ENCODE peak calls at places on chromosomes 13 and 19, in nine cellular contexts. H, S, F, E, G, N, O, Z and U are unnamed samples.

GRCh38 chr19:13215572-13216380 is 65.6 kb downstream of the IER2 start:
- DNase-seq in G (no peak), E (no peak), H (no peak), O (no peak), Z (no peak), N (no peak), S (peak), F (no peak), U (no peak)

GRCh38 chr13:98494769-98495168 is 82.1 kb downstream of the STK24 start:
- DNase-seq in N (no peak), Z (no peak), O (no peak), H (no peak), S (no peak), G (no peak), E (no peak), F (no peak), U (no peak)

GRCh38 chr13:47549219-47549752 is 451.8 kb downstream of the SUCLA2 start:
- DNase-seq in N (no peak), O (no peak), G (no peak), H (no peak), E (no peak), S (no peak), F (no peak), Z (no peak), U (no peak)

GRCh38 chr13:47066261-47066660 is 169.4 kb upstream of the HTR2A start:
- DNase-seq in E (no peak), G (no peak), H (no peak), O (no peak), S (no peak), N (no peak), Z (no peak), F (no peak), U (no peak)

GRCh38 chr13:99265162-99265822 is 7.1 kb upstream of the GPR18 start:
- DNase-seq in Z (no peak), N (no peak), O (no peak), E (no peak), G (no peak), H (no peak), S (no peak), F (no peak), U (no peak)

GRCh38 chr19:30590596-30591229 is 218.5 kb downstream of the ZNF536 start:
- DNase-seq in S (no peak), O (no peak), N (no peak), G (no peak), E (no peak), H (no peak), F (no peak), Z (no peak), U (no peak)

GRCh38 chr13:42110410-42111155 is 62.1 kb downstream of the DGKH start:
- DNase-seq in S (peak), F (no peak), H (no peak), N (no peak), O (peak), G (no peak), Z (peak), E (peak), U (no peak)

GRCh38 chr13:98974053-98974452 is 3.8 kb downstream of the DOCK9 start:
- DNase-seq in F (no peak), H (no peak), N (no peak), G (no peak), Z (no peak), E (no peak), S (no peak), O (peak), U (no peak)

GRCh38 chr13:109743706-109744453 is 42.5 kb downstream of the IRS2 start:
- DNase-seq in S (peak), O (no peak), E (no peak), F (no peak), N (no peak), Z (peak), G (no peak), H (no peak), U (no peak)

GRCh38 chr13:59303433-59303832 is 860.3 kb downstream of the DIAPH3 start:
- DNase-seq in H (no peak), S (no peak), F (no peak), E (no peak), O (no peak), G (no peak), N (no peak), Z (no peak), U (no peak)

GRCh38 chr19:33639034-33639681 is 17.4 kb downstream of the CHST8 start:
- DNase-seq in N (no peak), F (no peak), O (no peak), E (no peak), H (no peak), S (no peak), Z (no peak), G (peak), U (no peak)

GRCh38 chr13:45335397-45336024 is 5.5 kb downstream of the TPT1 start:
- DNase-seq in Z (no peak), G (no peak), F (no peak), S (no peak), H (no peak), N (no peak), O (no peak), E (no peak), U (no peak)

GRCh38 chr13:100269837-100270236 is 180.9 kb downstream of the PCCA start:
- DNase-seq in H (peak), F (peak), O (no peak), E (no peak), G (peak), N (peak), S (peak), Z (peak), U (peak)

GRCh38 chr19:8986296-8986695 is 23.9 kb downstream of the MUC16 start:
- DNase-seq in N (no peak), F (no peak), H (no peak), E (no peak), Z (no peak), S (no peak), O (no peak), G (no peak), U (no peak)

GRCh38 chr19:28469544-28469943 is 743.4 kb downstream of the UQCRFS1 start:
- DNase-seq in Z (no peak), E (no peak), G (no peak), N (no peak), O (no peak), S (no peak), H (no peak), F (no peak), U (no peak)

GRCh38 chr19:39299404-39299803 is 3.2 kb downstream of the IFNL1 start:
- DNase-seq in H (no peak), S (no peak), E (no peak), N (no peak), Z (no peak), G (no peak), F (no peak), O (no peak), U (no peak)

GRCh38 chr19:39297931-39298634 is 1.9 kb downstream of the IFNL1 start:
- DNase-seq in E (no peak), Z (no peak), S (no peak), H (no peak), O (no peak), F (no peak), N (peak), G (peak), U (no peak)

GRCh38 chr19:39296055-39296645 is at the start of gene IFNL1:
- DNase-seq in N (peak), S (no peak), F (no peak), E (no peak), O (no peak), Z (no peak), H (no peak), G (peak), U (no peak)

GRCh38 chr19:39299832-39300231 is 3.6 kb downstream of the IFNL1 start:
- DNase-seq in H (no peak), F (no peak), E (no peak), G (peak), Z (no peak), O (no peak), S (no peak), N (no peak), U (no peak)

GRCh38 chr19:39296906-39297305 is 699 bp downstream of the IFNL1 start:
- DNase-seq in E (no peak), G (peak), H (no peak), N (no peak), F (no peak), Z (no peak), O (no peak), S (no peak), U (no peak)
- H3K4me3 ChIP-seq in E (no peak), G (no peak), H (no peak), N (no peak), F (no peak), Z (no peak), O (no peak), S (no peak), U (no peak)

GRCh38 chr13:51588406-51588949 is 4.2 kb downstream of the WDFY2 start:
- DNase-seq in H (no peak), S (no peak), Z (no peak), F (no peak), N (no peak), G (no peak), E (no peak), O (no peak), U (no peak)
- H3K27ac ChIP-seq in H (no peak), S (no peak), Z (no peak), F (peak), N (no peak), G (no peak), E (peak), O (peak), U (no peak)

GRCh38 chr19:42198676-42199439 is 18.6 kb downstream of the DEDD2 start:
- DNase-seq in O (no peak), N (peak), G (no peak), E (no peak), S (no peak), H (no peak), Z (no peak), F (no peak), U (no peak)

GRCh38 chr19:42200116-42200740 is 17.2 kb downstream of the DEDD2 start:
- DNase-seq in Z (no peak), N (no peak), H (no peak), G (no peak), E (no peak), F (no peak), O (no peak), S (no peak), U (no peak)

GRCh38 chr19:42201489-42202289 is 15.8 kb downstream of the DEDD2 start:
- DNase-seq in O (no peak), Z (no peak), H (no peak), S (no peak), E (no peak), N (peak), F (peak), G (peak), U (peak)

GRCh38 chr19:42197375-42197817 is 20.1 kb downstream of the DEDD2 start:
- DNase-seq in Z (no peak), S (no peak), N (no peak), O (no peak), G (no peak), H (no peak), E (no peak), F (no peak), U (no peak)

DNA sequence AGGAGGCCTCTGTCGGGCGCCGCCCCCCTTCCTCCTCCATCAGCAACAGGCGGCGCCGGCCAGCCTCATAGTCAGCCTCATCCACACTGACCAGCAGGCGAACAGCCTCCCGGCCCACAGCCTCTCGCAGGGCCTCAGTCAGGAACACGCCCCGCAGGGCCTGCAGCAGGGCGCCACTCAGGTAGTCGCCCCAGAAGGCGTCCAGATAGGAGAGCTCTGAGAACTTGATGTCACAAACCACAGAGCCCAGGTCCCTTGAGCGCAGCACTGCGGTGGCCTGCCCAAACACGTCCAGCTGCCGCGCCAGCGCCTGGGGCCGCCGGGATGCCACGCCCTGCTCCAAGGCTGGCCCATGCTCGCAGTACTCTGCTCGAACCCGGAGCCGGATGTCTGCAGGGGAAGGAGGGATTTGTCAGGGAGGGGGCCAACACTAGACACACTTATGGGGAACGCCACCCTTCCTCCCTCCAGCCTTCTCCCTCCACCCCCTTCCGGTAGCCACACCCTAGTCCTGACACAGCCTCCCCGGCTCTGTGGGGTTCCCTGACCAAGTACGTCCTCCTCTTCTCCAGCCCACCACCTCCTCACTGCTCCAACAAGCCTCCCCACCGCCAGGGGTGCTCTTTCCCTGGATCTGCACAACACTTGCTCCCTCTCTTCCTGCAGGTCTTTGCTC is 17.9 kb downstream of the DEDD2 start:
- DNase-seq in Z (no peak), H (peak), G (no peak), N (peak), E (no peak), F (peak), O (peak), S (no peak), U (peak)
- TF ChIP-seq CTCF in Z (no peak), H (no peak), G (no peak), N (no peak), E (no peak), F (no peak), O (peak), S (no peak), U (no peak)

DNA sequence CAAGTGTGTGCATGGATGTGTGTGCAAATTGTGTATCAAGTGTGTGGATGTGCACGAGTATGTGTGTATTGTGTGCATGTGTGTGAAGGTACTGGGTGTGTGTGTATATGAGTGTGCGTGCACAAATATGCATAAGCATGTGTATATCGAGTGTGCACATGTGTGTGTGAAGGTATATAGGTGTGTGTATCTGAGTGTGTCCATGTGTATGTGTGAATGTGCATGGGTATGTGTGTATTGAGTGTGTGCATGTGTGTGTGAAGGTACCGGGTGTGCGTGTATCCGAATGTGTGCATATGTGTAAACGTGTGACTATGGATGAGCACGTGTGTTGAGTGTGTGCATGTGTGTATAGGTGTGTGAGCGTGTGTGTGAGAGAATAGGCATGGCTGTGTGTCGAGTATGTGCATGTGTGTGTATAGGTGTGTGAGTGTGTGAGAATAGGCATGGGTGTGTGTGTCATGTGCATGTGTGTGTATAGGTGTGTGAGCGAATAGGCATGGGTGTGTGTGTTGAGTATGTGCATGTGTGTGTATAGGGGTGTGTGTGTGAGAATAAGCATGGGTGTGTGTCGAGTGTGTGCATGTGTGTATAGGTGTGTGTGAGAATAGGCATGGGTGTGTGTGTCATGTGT is 12.8 kb downstream of the EVI5L start:
- DNase-seq in O (no peak), E (no peak), H (no peak), F (no peak), G (no peak), Z (no peak), N (no peak), S (no peak), U (no peak)
- H3K4me3 ChIP-seq in O (no peak), E (no peak), H (no peak), F (no peak), G (no peak), Z (no peak), N (no peak), S (no peak), U (no peak)

DNA sequence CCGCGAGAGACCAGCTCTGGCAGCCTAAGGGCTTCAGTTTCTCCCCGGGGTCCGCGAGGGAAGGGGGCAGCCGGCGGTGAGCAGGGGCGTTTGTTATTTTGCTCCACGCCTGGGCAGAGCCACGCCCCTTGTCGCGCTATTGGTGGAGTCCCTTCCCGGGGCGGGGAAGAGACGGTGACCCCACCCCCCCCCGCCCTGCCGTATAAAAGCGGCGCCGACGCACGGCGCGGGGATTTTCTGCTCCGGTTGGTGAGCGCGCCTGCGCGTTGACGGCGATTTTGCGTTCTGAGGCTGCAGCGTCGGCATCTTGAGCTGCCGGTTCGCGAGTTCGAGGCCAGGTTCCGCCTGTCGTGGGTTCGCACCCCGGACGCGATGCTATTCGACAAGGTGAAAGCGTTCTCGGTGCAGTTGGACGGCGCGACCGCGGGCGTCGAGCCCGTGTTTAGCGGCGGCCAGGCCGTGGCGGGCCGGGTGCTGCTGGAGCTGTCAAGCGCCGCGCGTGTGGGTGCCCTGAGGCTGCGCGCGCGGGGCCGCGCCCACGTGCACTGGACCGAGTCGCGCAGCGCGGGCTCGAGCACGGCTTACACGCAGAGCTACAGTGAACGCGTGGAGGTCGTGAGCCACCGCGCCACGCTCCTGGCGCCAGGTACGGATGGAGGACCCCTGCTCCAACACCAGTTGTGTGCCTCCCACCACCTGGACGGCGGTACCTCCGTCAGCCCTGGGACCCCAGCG is at the start of gene ARRDC2:
- DNase-seq in F (peak), Z (peak), H (peak), S (peak), O (peak), G (peak), E (no peak), N (peak), U (peak)
- H3K27ac ChIP-seq in F (peak), Z (peak), H (peak), S (peak), O (peak), G (peak), E (peak), N (peak), U (peak)

DNA sequence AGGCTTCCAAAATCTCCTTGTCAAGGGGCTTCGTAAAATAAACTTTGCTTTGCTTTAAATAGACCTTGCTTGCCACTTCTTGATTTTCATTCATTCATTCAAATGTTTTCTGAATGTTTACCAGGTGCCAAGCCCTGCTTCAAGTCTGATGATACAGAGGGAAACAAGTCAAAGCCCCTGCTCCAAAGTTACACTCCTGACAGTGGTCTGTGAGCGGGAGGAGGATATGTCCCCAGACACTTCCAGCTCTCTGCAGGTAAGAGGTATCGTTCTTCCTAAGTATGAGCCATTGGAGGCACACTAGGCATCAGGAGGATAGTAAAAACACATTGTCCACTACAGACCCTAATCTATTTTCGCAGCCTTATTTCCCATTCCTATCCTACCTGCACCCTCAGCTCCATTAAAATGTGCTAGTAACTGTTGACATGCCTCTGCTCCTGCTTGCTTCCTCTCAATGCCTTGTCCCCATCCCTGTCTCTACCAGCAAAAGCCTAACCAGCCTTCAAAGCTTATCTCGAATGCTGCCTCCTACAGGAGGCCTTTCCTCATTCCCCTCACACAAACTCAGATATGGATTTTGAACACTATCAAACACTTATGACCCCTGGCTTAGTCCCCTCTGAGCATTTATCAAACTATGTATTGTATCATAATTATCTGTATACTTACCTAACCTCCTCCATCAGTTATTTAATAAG is 6.2 kb upstream of the WBP4 start:
- DNase-seq in F (no peak), O (peak), H (no peak), N (no peak), S (no peak), G (no peak), Z (no peak), E (no peak), U (no peak)
- TF ChIP-seq CTCF in F (no peak), O (peak), H (no peak), N (no peak), S (peak), G (no peak), Z (peak), E (peak), U (no peak)

GRCh38 chr19:1151037-1151716 is 22.9 kb downstream of the SBNO2 start:
- DNase-seq in H (no peak), F (no peak), S (no peak), Z (no peak), N (no peak), E (no peak), G (no peak), O (no peak), U (no peak)
- H3K4me3 ChIP-seq in H (peak), F (peak), S (no peak), Z (no peak), N (no peak), E (no peak), G (no peak), O (no peak), U (no peak)

GRCh38 chr19:55546822-55547614 is 1.7 kb upstream of the SBK3 start:
- DNase-seq in O (peak), Z (peak), F (peak), N (peak), E (peak), H (peak), S (peak), G (peak), U (peak)
- H3K27ac ChIP-seq in O (peak), Z (peak), F (peak), N (peak), E (peak), H (peak), S (peak), G (peak), U (peak)

GRCh38 chr19:41159861-41160260 is 33.2 kb upstream of the CYP2S1 start:
- DNase-seq in N (no peak), Z (no peak), G (no peak), S (no peak), H (no peak), O (no peak), E (no peak), F (no peak), U (no peak)

GRCh38 chr19:41154060-41154459 is 39.0 kb upstream of the CYP2S1 start:
- DNase-seq in G (no peak), Z (no peak), H (no peak), N (no peak), E (no peak), S (peak), O (no peak), F (no peak), U (no peak)

GRCh38 chr19:41161903-41162302 is 31.1 kb upstream of the CYP2S1 start:
- DNase-seq in E (no peak), F (no peak), S (peak), H (no peak), N (no peak), G (no peak), Z (no peak), O (no peak), U (no peak)

GRCh38 chr19:41156207-41156606 is 36.8 kb upstream of the CYP2S1 start:
- DNase-seq in G (no peak), E (no peak), Z (no peak), H (no peak), F (no peak), O (no peak), S (peak), N (no peak), U (no peak)
- TF ChIP-seq CTCF in G (no peak), E (no peak), Z (no peak), H (no peak), F (no peak), O (peak), S (peak), N (no peak), U (no peak)